ENCODE peak calls at places on chromosomes 7 and 10, in nine cellular contexts. J, P, Q, V, S, W, A, B and Z are unnamed samples. For H3K4me1, the result is how much of the 10 kb centered on the place peaks cover.

GRCh38 chr7:12196386-12196785 is 14.7 kb upstream of the TMEM106B start:
- DNase-seq in J (no peak), P (no peak), Q (no peak), V (no peak), S (no peak), W (no peak), A (no peak), B (no peak), Z (no peak)

GRCh38 chr10:118251791-118252190 is 90.3 kb downstream of the FAM204A start:
- DNase-seq in J (no peak), P (peak), Q (no peak), V (no peak), S (peak), W (peak), A (no peak), B (no peak), Z (peak)

GRCh38 chr7:25694690-25695089 is 457.3 kb upstream of the NFE2L3 start:
- DNase-seq in J (no peak), P (no peak), Q (no peak), V (no peak), S (no peak), W (no peak), A (no peak), B (no peak), Z (no peak)

GRCh38 chr7:100583132-100584045 is 2.5 kb downstream of the LRCH4 start:
- DNase-seq in J (no peak), P (no peak), Q (peak), V (peak), S (peak), W (peak), A (no peak), B (peak), Z (no peak)

GRCh38 chr10:46273506-46274477 is 13.0 kb upstream of the ANTXRL start:
- DNase-seq in J (peak), P (no peak), Q (peak), V (peak), S (peak), W (no peak), A (no peak), B (no peak), Z (no peak)

GRCh38 chr7:101527844-101528667 is 101.0 kb downstream of the MYL10 start:
- DNase-seq in J (no peak), P (no peak), Q (no peak), V (no peak), S (no peak), W (peak), A (no peak), B (peak), Z (no peak)

GRCh38 chr10:112953075-112953501 is 3.0 kb downstream of the TCF7L2 start:
- DNase-seq in J (no peak), P (no peak), Q (no peak), V (no peak), S (peak), W (peak), A (no peak), B (no peak), Z (peak)

GRCh38 chr7:44445986-44446671 is 44.3 kb downstream of the NUDCD3 start:
- DNase-seq in J (no peak), P (no peak), Q (no peak), V (no peak), S (no peak), W (no peak), A (no peak), B (no peak), Z (no peak)

GRCh38 chr10:70931168-70931805 is 42.9 kb upstream of the PCBD1 start:
- DNase-seq in J (no peak), P (peak), Q (no peak), V (no peak), S (no peak), W (peak), A (no peak), B (no peak), Z (peak)

GRCh38 chr7:70738080-70738479 is 393.9 kb upstream of the GALNT17 start:
- DNase-seq in J (no peak), P (peak), Q (no peak), V (no peak), S (no peak), W (peak), A (no peak), B (no peak), Z (no peak)

GRCh38 chr10:43574035-43574892 is at the start of gene ZNF239:
- DNase-seq in J (peak), P (peak), Q (peak), V (peak), S (peak), W (peak), A (peak), B (peak), Z (no peak)

GRCh38 chr10:126670886-126671285 is 393 bp upstream of the C10orf90 start:
- DNase-seq in J (no peak), P (no peak), Q (no peak), V (no peak), S (no peak), W (no peak), A (no peak), B (no peak), Z (no peak)

GRCh38 chr10:97771055-97771811 is 566 bp downstream of the SFRP5 start:
- DNase-seq in J (no peak), P (peak), Q (no peak), V (no peak), S (no peak), W (peak), A (no peak), B (no peak), Z (no peak)

GRCh38 chr10:104297697-104298660 is 29.0 kb downstream of the GSTO2 start:
- DNase-seq in J (no peak), P (no peak), Q (no peak), V (peak), S (peak), W (peak), A (peak), B (no peak), Z (peak)

DNA sequence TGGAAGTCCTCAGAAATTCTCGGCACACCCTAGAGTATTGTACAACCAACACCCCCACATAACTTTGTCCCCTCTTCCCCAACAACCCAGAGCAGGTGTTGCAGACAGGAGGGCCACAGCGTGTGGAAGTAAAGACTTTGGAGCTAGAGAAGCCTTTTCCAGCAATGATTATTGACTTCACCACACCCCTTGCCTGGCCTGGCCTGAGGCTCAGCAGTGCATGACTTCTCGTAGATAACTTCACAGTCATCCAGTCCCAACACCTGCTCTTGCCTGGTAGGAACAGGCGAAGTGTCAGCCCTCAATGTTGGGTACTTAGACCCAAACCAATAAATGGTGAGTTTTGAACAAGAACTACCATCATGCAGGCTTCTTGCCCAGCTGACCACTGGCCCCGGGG is 36.7 kb downstream of the GOT1 start:
- DNase-seq in J (no peak), P (no peak), Q (no peak), V (no peak), S (no peak), W (no peak), A (no peak), B (no peak), Z (no peak)
- H3K4me1 ChIP-seq in J (under half), P (half or more), Q (under half), V (under half), S (under half), W (under half), A (under half), B (under half), Z (under half)

GRCh38 chr7:88299126-88299525 is 7.6 kb downstream of the STEAP4 start:
- DNase-seq in J (no peak), P (no peak), Q (no peak), V (no peak), S (no peak), W (no peak), A (no peak), B (no peak), Z (no peak)

GRCh38 chr7:88301924-88302323 is 4.8 kb downstream of the STEAP4 start:
- DNase-seq in J (no peak), P (no peak), Q (no peak), V (no peak), S (no peak), W (no peak), A (no peak), B (no peak), Z (no peak)

GRCh38 chr7:88305044-88305443 is 1.6 kb downstream of the STEAP4 start:
- DNase-seq in J (no peak), P (no peak), Q (no peak), V (no peak), S (no peak), W (no peak), A (no peak), B (no peak), Z (no peak)

GRCh38 chr7:88300401-88300800 is 6.3 kb downstream of the STEAP4 start:
- DNase-seq in J (no peak), P (no peak), Q (no peak), V (no peak), S (no peak), W (peak), A (no peak), B (no peak), Z (peak)

GRCh38 chr7:88302486-88302885 is 4.2 kb downstream of the STEAP4 start:
- DNase-seq in J (no peak), P (no peak), Q (no peak), V (no peak), S (no peak), W (no peak), A (no peak), B (no peak), Z (peak)
- H3K4me1 ChIP-seq in J (under half), P (under half), Q (under half), V (under half), S (under half), W (under half), A (under half), B (under half), Z (under half)

GRCh38 chr10:80408198-80409085 is at the start of gene PRXL2A:
- DNase-seq in J (peak), P (no peak), Q (peak), V (no peak), S (peak), W (peak), A (peak), B (peak), Z (peak)
- H3K4me1 ChIP-seq in J (half or more), P (under half), Q (under half), V (under half), S (under half), W (under half), A (under half), B (under half), Z (under half)

GRCh38 chr10:95474228-95475002 is 86.8 kb downstream of the SORBS1 start:
- DNase-seq in J (no peak), P (peak), Q (no peak), V (no peak), S (no peak), W (peak), A (no peak), B (no peak), Z (no peak)
- H3K4me1 ChIP-seq in J (half or more), P (under half), Q (under half), V (under half), S (under half), W (under half), A (under half), B (under half), Z (under half)

GRCh38 chr10:3776796-3777571 is 8.0 kb downstream of the KLF6 start:
- DNase-seq in J (no peak), P (peak), Q (no peak), V (no peak), S (no peak), W (peak), A (no peak), B (no peak), Z (peak)
- H3K4me1 ChIP-seq in J (half or more), P (under half), Q (half or more), V (under half), S (under half), W (under half), A (under half), B (half or more), Z (under half)

GRCh38 chr10:96334888-96335526 is 23.8 kb downstream of the OPALIN start:
- DNase-seq in J (no peak), P (peak), Q (no peak), V (no peak), S (peak), W (peak), A (peak), B (no peak), Z (peak)
- H3K4me1 ChIP-seq in J (under half), P (under half), Q (under half), V (under half), S (under half), W (under half), A (under half), B (under half), Z (under half)

GRCh38 chr7:55081067-55081853 is 62.4 kb downstream of the EGFR start:
- DNase-seq in J (no peak), P (no peak), Q (no peak), V (no peak), S (peak), W (no peak), A (no peak), B (no peak), Z (no peak)

GRCh38 chr7:55080000-55080629 is 61.3 kb downstream of the EGFR start:
- DNase-seq in J (no peak), P (no peak), Q (no peak), V (no peak), S (no peak), W (no peak), A (no peak), B (no peak), Z (no peak)

GRCh38 chr7:55075464-55075971 is 56.7 kb downstream of the EGFR start:
- DNase-seq in J (no peak), P (no peak), Q (no peak), V (no peak), S (no peak), W (no peak), A (no peak), B (no peak), Z (no peak)

GRCh38 chr7:55077581-55078410 is 59.0 kb downstream of the EGFR start:
- DNase-seq in J (no peak), P (no peak), Q (no peak), V (no peak), S (no peak), W (no peak), A (no peak), B (no peak), Z (no peak)

DNA sequence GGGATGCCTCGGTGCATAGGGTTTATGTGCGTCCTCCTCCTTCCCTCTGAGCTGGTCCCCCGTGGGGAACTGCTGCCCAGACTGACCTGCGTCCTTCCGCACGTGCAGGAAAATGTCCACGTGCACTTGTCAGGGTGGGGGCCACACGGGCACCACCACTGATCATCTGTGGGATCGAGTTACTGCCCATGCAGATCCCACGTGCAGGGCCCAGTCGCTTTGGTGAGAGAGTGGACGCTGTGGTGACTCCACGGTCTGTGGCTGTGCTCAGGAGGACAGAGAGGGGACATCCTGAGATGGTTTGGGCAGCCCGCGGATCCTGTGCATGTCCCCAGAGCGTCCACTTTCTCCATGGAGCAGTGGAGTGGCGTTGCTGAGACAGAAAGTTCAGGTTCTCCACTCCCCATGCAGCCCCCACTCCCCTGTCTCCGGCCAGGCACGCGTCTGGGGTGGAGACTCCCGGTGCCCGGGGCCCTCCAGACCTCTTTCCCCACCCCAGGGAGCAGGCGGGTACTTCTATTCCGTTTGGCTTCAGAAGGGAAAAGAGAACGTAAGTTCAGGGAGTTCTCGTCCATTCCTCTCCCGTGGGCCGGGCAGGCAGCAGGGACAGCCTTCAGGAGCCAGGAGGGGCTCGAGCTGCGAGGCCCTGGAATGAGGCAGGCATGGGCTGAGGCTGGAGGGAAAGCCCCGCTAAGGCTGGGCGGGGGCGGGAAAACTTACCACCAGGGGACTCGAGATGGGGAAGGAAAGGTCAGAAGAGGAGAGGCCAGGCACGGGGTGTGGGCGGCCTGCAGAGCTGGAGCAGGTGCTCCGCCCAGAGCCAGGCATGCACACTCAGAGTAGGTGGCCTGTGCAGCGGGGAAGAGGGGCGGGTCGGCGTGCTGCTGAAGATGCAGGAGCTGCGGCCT is 59.9 kb downstream of the EGFR start:
- DNase-seq in J (no peak), P (no peak), Q (no peak), V (peak), S (no peak), W (no peak), A (no peak), B (peak), Z (no peak)
- H3K4me1 ChIP-seq in J (half or more), P (under half), Q (half or more), V (half or more), S (under half), W (under half), A (under half), B (half or more), Z (under half)

DNA sequence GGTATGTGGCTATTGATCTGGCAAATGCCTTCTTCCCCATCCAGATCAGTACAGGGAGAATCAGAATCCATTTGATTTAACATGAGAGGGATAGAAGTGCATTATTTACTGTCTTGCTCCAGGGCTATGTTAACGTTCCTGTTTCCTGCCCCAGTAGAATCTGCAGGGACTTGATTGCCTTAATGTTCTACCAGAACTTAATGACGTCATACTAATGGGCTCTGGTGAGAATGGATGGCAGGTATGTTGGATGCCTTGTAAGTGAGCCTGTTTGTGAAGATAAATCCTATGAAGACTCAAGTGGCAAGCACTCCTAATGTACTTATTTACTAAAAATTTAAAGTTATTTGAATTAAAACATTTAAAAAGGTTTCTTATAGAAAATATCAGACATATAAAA is 44.5 kb upstream of the CHCHD3 start:
- DNase-seq in J (no peak), P (no peak), Q (no peak), V (no peak), S (no peak), W (no peak), A (no peak), B (no peak), Z (no peak)
- H3K4me1 ChIP-seq in J (under half), P (under half), Q (under half), V (under half), S (under half), W (under half), A (under half), B (under half), Z (under half)

GRCh38 chr7:26729150-26729772 is 135.1 kb downstream of the SKAP2 start:
- DNase-seq in J (no peak), P (no peak), Q (no peak), V (no peak), S (no peak), W (no peak), A (no peak), B (no peak), Z (no peak)
- H3K4me1 ChIP-seq in J (under half), P (under half), Q (under half), V (under half), S (under half), W (under half), A (under half), B (under half), Z (under half)

GRCh38 chr7:129911790-129912189 is 41.0 kb downstream of the UBE2H start:
- DNase-seq in J (no peak), P (no peak), Q (no peak), V (no peak), S (no peak), W (peak), A (no peak), B (no peak), Z (no peak)

GRCh38 chr7:129906700-129907099 is 46.1 kb downstream of the UBE2H start:
- DNase-seq in J (no peak), P (peak), Q (no peak), V (no peak), S (no peak), W (peak), A (no peak), B (no peak), Z (no peak)

GRCh38 chr7:129907122-129907741 is 45.5 kb downstream of the UBE2H start:
- DNase-seq in J (no peak), P (no peak), Q (no peak), V (no peak), S (no peak), W (peak), A (no peak), B (no peak), Z (no peak)

GRCh38 chr7:129908181-129908580 is 44.6 kb downstream of the UBE2H start:
- DNase-seq in J (no peak), P (peak), Q (no peak), V (no peak), S (no peak), W (peak), A (no peak), B (no peak), Z (no peak)

DNA sequence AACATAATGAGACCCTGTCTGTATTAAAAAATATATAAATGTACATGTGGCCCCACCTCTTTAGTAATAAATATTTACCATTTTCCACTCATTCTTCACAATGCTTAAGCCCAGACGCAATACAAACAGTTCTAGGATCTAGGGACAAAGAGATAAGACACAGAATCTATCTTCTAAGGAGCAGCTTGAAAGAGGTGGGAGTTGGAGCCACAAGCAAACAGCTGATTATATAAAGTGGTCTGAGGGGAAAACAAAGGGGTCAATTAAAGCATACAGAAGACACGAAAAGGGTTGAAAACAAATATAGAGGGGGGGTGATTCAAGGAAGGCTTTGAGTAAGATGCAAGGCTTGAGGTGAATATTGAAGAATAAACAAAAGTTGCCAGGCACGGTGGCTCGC is 43.1 kb downstream of the UBE2H start:
- DNase-seq in J (no peak), P (no peak), Q (no peak), V (no peak), S (no peak), W (no peak), A (no peak), B (no peak), Z (no peak)
- H3K4me1 ChIP-seq in J (under half), P (under half), Q (under half), V (under half), S (under half), W (under half), A (under half), B (under half), Z (under half)